ENCODE peak calls at places on chromosomes 4 and X, in nine cellular contexts. K, M, T, C, J, P, F, N and H are unnamed samples. For H3K27me3 and H3K36me3, the result is how much of the 10 kb centered on the place peaks cover.

GRCh38 chr4:83989835-83990234 is 453.9 kb downstream of the GPAT3 start:
- DNase-seq in F (no peak), T (no peak), N (no peak), P (no peak), K (no peak), J (no peak), M (no peak), C (no peak), H (no peak)

GRCh38 chr4:101643201-101643600 is 147.3 kb upstream of the BANK1 start:
- DNase-seq in M (peak), F (no peak), N (no peak), P (peak), C (no peak), T (no peak), J (no peak), K (no peak), H (no peak)

GRCh38 chrX:154358829-154359228 is 15.6 kb downstream of the FLNA start:
- DNase-seq in F (no peak), T (no peak), J (no peak), N (no peak), M (no peak), K (no peak), C (no peak), P (no peak), H (no peak)

GRCh38 chr4:124431663-124432192 is 280.8 kb downstream of the ANKRD50 start:
- DNase-seq in C (no peak), F (no peak), M (peak), N (no peak), P (no peak), J (no peak), T (no peak), K (no peak), H (no peak)

GRCh38 chrX:12988797-12989196 is 13.9 kb downstream of the TMSB4X start:
- DNase-seq in T (no peak), M (peak), C (peak), J (peak), K (no peak), F (no peak), P (no peak), N (no peak), H (no peak)

GRCh38 chr4:110540606-110541440 is 64.9 kb downstream of the ENPEP start:
- DNase-seq in J (no peak), T (no peak), K (no peak), F (no peak), P (peak), C (no peak), M (peak), N (no peak), H (peak)

GRCh38 chr4:40933272-40934053 is 183.7 kb downstream of the NSUN7 start:
- DNase-seq in F (no peak), P (no peak), C (no peak), K (no peak), M (no peak), N (peak), T (no peak), J (no peak), H (no peak)

GRCh38 chr4:173490817-173491518 is 39.1 kb downstream of the HAND2 start:
- DNase-seq in N (peak), K (no peak), P (no peak), M (peak), J (no peak), F (no peak), T (no peak), C (no peak), H (peak)

DNA sequence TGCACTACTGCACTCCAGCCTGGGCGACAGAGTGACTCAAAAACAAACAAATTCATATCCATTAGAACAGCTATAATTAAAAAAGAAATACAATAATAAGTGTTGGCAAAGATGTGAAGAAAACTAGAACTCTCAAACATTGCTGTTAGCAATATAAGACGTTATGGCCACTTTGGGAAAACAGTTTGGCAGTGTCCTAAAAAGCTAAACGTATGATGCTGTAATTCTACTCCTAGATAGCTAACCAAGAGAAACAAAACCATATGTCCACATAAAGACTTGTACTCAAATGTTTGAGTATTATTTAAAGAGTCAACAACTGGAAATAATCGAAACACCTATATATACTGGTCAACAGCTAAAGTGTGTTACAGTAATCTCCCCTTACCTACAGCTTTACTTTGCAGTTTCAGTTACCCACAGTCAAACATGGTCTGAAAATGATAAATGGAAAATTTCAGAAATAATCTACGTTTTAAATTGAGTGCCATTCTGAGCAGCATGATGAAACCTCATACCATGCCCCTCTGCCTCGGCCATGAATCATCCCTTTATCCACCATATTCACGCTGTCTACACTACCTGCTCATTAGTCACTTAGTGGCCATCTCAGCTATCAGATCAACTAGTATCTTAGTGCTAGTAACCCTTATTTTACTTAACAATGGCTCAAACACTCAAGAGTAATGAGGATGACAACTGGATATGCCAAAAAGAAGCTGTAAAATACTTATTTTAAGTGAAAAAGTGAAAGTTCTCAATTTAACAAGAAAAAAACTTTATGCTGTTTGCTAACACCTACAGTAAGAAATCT is 4.9 kb downstream of the ELF2 start:
- DNase-seq in M (peak), J (no peak), K (no peak), F (no peak), N (no peak), C (no peak), P (peak), T (no peak), H (peak)
- H3K4me3 ChIP-seq in M (peak), J (no peak), K (no peak), F (no peak), N (no peak), C (no peak), P (peak), T (no peak), H (no peak)

DNA sequence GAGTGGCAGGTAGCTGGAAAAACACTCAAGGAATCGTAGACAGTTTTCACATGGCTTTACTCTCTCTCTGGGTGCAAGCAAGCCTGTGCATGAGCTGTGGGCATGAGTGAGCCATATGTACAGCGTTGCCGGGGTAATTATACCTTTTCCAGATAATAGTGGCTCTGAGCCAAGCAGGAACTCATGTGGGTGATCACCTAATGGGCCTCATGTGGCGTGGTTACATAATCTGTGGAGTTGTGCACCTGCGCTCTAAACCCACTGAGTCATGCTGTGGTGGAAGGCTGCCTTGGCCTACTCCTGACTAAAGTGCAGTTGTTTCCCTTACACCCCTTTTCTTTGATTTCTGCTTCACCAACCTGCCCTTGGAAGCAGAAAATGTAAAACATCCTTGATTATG is 1564.5 kb upstream of the PCDH10 start:
- DNase-seq in M (no peak), N (no peak), P (no peak), C (no peak), F (no peak), J (no peak), K (no peak), T (no peak), H (no peak)
- H3K27me3 ChIP-seq in M (under half), N (under half), P (under half), C (under half), F (under half), J (under half), K (under half), T (under half), H (under half)

GRCh38 chrX:11113731-11114130 is 2.6 kb downstream of the HCCS start:
- DNase-seq in F (no peak), N (no peak), J (no peak), P (no peak), M (peak), T (no peak), C (no peak), K (no peak), H (no peak)
- H3K36me3 ChIP-seq in F (under half), N (under half), J (under half), P (under half), M (under half), T (under half), C (under half), K (under half), H (half or more)

GRCh38 chrX:24285082-24285481 is 28.8 kb downstream of the SUPT20HL2 start:
- DNase-seq in N (no peak), M (no peak), C (no peak), F (no peak), P (peak), J (no peak), T (no peak), K (no peak), H (no peak)

GRCh38 chrX:24283122-24283789 is 30.6 kb downstream of the SUPT20HL2 start:
- DNase-seq in F (no peak), N (no peak), T (no peak), K (peak), J (no peak), P (peak), C (no peak), M (peak), H (no peak)

GRCh38 chrX:24277405-24277804 is 36.5 kb downstream of the SUPT20HL2 start:
- DNase-seq in M (no peak), T (no peak), N (no peak), J (no peak), C (no peak), K (no peak), P (no peak), F (no peak), H (no peak)

DNA sequence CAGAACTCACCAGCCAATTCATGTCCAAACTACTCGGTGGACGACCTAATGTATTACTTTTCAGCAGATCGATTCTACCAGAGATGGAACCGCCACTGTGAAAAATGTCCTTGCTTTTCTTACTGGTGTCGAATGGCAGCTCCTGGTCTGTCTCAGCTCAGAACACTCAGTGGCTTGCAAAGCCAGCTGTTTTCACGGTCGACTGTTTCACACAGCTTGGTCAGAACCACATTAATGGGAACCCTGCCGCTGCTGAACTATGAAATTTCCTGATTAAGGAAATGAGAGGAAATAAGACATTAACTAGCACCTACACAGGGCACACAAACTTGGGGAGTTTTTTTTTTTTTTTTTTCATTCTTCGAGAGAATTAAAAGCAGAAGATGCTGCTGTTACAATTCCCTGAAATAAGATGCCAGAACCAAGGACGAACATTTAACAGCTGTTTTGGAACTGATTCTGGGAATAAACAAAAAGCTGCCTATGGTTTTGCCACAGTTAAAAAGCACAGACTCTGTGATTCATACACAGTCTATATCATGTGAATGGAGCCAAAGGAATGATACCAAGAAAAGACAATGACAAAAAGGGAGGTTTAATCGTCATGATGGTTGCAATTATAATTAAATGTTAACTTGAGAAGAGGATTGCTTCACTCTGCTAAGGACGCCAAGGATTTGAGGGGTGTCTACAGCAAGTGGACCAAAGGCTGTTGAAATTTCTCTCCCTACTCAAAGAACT is 31.3 kb downstream of the SUPT20HL2 start:
- DNase-seq in N (no peak), J (no peak), K (no peak), F (no peak), T (no peak), M (peak), P (peak), C (peak), H (peak)
- H3K4me3 ChIP-seq in N (no peak), J (no peak), K (no peak), F (no peak), T (no peak), M (peak), P (peak), C (no peak), H (no peak)

GRCh38 chrX:143017272-143017671 is 8.5 kb upstream of the SPANXN4 start:
- DNase-seq in F (no peak), J (no peak), K (no peak), C (no peak), P (no peak), M (no peak), T (no peak), N (no peak), H (no peak)
- H3K27me3 ChIP-seq in F (under half), J (under half), K (under half), C (under half), P (under half), M (under half), T (under half), N (under half), H (under half)

GRCh38 chr4:151371045-151371605 is 37.9 kb upstream of the FHIP1A start:
- DNase-seq in J (no peak), T (no peak), F (no peak), K (no peak), C (no peak), P (peak), N (no peak), M (peak), H (no peak)

DNA sequence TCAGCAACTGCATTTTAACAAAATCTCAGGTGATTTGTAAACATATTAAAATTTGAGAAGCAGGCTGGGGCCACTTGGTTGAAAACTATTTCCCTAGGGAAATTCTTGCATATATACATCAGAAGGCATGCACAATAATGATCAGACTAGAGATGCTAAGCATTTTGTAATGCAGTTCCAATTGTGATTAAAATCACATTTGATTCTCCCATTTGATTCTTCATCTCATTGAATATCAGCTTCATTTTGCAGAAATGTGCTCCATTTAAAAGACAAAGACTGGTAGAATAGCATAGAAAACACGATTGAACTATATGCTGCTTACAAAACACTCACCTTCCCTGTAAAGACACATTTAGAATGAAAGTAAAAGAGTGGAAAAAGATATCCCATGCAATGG is 32.4 kb upstream of the FHIP1A start:
- DNase-seq in T (no peak), M (no peak), F (no peak), N (no peak), P (no peak), C (no peak), K (no peak), J (no peak), H (no peak)
- H3K36me3 ChIP-seq in T (under half), M (under half), F (under half), N (under half), P (under half), C (under half), K (under half), J (under half), H (under half)

DNA sequence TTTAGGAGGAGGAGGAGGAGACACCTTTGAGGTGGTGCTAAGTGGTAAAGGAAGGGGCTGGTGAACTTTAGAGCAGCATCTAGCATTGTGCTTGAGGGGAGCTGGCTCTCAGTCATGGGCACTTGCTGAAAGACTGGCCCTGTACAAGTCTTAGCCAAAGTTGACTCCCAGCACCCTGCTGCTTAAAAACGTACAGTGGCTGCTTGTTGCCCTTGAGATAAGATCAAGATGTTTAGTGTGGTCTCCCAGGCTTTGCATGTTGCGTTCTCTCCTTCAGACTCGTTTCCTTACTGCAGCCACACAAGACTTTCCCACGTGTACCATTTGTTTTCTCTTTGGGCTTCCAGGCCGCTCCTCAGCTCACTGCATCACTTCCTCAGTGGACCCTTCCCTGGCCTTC is 1.8 kb downstream of the MED28 start:
- DNase-seq in C (no peak), T (no peak), K (no peak), M (no peak), F (no peak), P (no peak), J (no peak), N (no peak), H (no peak)
- H3K4me3 ChIP-seq in C (no peak), T (peak), K (no peak), M (peak), F (no peak), P (no peak), J (peak), N (no peak), H (no peak)